ENCODE peak calls at places on chromosomes 11 and 22, in ten cellular contexts. G, Z, I, V, R, Q, E, B, N and U are unnamed samples.

GRCh38 chr11:69520186-69520585 is 38.7 kb downstream of the LINC01488 start:
- DNase-seq in G (no peak), Z (no peak), I (no peak), V (no peak), R (no peak), Q (no peak), E (no peak), B (no peak), N (peak; percentile 48), U (no peak)

GRCh38 chr22:30701872-30702271 is 7.2 kb downstream of the OSBP2 start:
- DNase-seq in G (no peak), Z (no peak), I (no peak), V (no peak), R (no peak), Q (no peak), E (no peak), B (no peak), N (peak; percentile 62), U (no peak)

GRCh38 chr11:12122083-12122482 is 11.7 kb downstream of the MICAL2 start:
- DNase-seq in G (peak; percentile 77), Z (no peak), I (no peak), V (peak; percentile 46), R (no peak), Q (no peak), E (no peak), B (no peak), N (no peak), U (no peak)

GRCh38 chr11:117547188-117547831 is 219.7 kb downstream of the CEP164 start:
- DNase-seq in G (peak; percentile 78), Z (no peak), I (no peak), V (no peak), R (no peak), Q (no peak), E (no peak), B (no peak), N (no peak), U (no peak)

GRCh38 chr11:11987503-11988022 is 20.9 kb downstream of the DKK3 start:
- DNase-seq in G (no peak), Z (no peak), I (no peak), V (peak; percentile 79), R (no peak), Q (no peak), E (peak; percentile 55), B (no peak), N (peak; percentile 73), U (no peak)

GRCh38 chr11:117010808-117011540 is 87.3 kb downstream of the SIK3 start:
- DNase-seq in G (no peak), Z (no peak), I (no peak), V (peak; percentile 73), R (no peak), Q (no peak), E (peak; percentile 90), B (no peak), N (peak; percentile 97), U (peak; percentile 11)

GRCh38 chr11:36155770-36156485 is 133.3 kb downstream of the COMMD9 start:
- DNase-seq in G (no peak), Z (no peak), I (no peak), V (peak; percentile 37), R (no peak), Q (no peak), E (peak; percentile 34), B (no peak), N (peak; percentile 21), U (no peak)

GRCh38 chr22:31814942-31815341 is 61.1 kb downstream of the DEPDC5 start:
- DNase-seq in G (no peak), Z (no peak), I (no peak), V (no peak), R (no peak), Q (no peak), E (no peak), B (no peak), N (no peak), U (no peak)

GRCh38 chr11:69301491-69302401 is 7.8 kb downstream of the MYEOV start:
- DNase-seq in G (no peak), Z (no peak), I (peak; percentile 64), V (peak; percentile 93), R (no peak), Q (no peak), E (no peak), B (no peak), N (peak; percentile 96), U (peak; percentile 99)

GRCh38 chr22:29259253-29259899 is 8.4 kb downstream of the RHBDD3 start:
- DNase-seq in G (peak; percentile 87), Z (no peak), I (no peak), V (no peak), R (peak; percentile 8), Q (no peak), E (no peak), B (no peak), N (no peak), U (no peak)

GRCh38 chr11:20671856-20672546 is 2.6 kb downstream of the NELL1 start:
- DNase-seq in G (peak; percentile 29), Z (no peak), I (no peak), V (peak; percentile 35), R (no peak), Q (no peak), E (no peak), B (no peak), N (peak; percentile 1), U (peak; percentile 21)

GRCh38 chr11:6647282-6647679 is 8.3 kb downstream of the DCHS1 start:
- DNase-seq in G (peak; percentile 70), Z (no peak), I (peak; percentile 83), V (no peak), R (no peak), Q (no peak), E (peak; percentile 52), B (no peak), N (peak; percentile 84), U (no peak)